ENCODE peak calls at places on chromosomes 4 and X, in six cellular contexts. T is cardiac fibroblast, M is stomach, Q is thoracic aorta, I is astrocyte of the spinal cord, D is GM06990. O is an unnamed sample.
A peak's percentile ranks its signal among the peaks of the same experiment; 100 is the strongest.

GRCh38 chr4:168887809-168888208 is 122.2 kb downstream of the CBR4 start:
- DNase-seq in M (no peak), Q (no peak), I (no peak), T (no peak), D (no peak), O (no peak)

GRCh38 chrX:94057385-94057784 is 383.4 kb downstream of the FAM133A start:
- DNase-seq in I (no peak), T (no peak), D (no peak), Q (no peak), M (no peak), O (no peak)

GRCh38 chr4:78650106-78651021 is 98.8 kb downstream of the ANXA3 start:
- DNase-seq in Q (no peak), T (peak; percentile 90), D (no peak), I (peak; percentile 67), M (no peak), O (no peak)

GRCh38 chr4:2950221-2950989 is 12.8 kb downstream of the NOP14 start:
- DNase-seq in T (no peak), M (no peak), D (no peak), Q (no peak), I (no peak), O (no peak)

GRCh38 chr4:15778742-15779231 is 659 bp downstream of the CD38 start:
- DNase-seq in Q (no peak), I (peak; percentile 33), T (no peak), D (peak; percentile 80), M (no peak), O (no peak)

GRCh38 chr4:113181289-113182007 is 132.0 kb downstream of the ANK2 start:
- DNase-seq in T (no peak), I (no peak), M (no peak), D (no peak), Q (no peak), O (no peak)

GRCh38 chr4:77636902-77637301 is 31.3 kb downstream of the CXCL13 start:
- DNase-seq in I (peak; percentile 94), Q (no peak), T (peak; percentile 94), D (no peak), M (peak; percentile 44), O (no peak)

GRCh38 chr4:96677499-96677898 is 837.6 kb downstream of the PDHA2 start:
- DNase-seq in Q (no peak), M (no peak), D (no peak), T (peak; percentile 39), I (peak; percentile 66), O (no peak)

GRCh38 chrX:50180073-50180940 is 20.5 kb downstream of the AKAP4 start:
- DNase-seq in D (no peak), M (no peak), T (no peak), I (no peak), Q (no peak), O (no peak)

GRCh38 chr4:67152976-67153375 is 392.3 kb downstream of the CENPC start:
- DNase-seq in T (no peak), D (no peak), M (no peak), I (no peak), Q (no peak), O (no peak)

GRCh38 chr4:147975325-147975724 is 243.4 kb downstream of the ARHGAP10 start:
- DNase-seq in I (no peak), T (peak; percentile 78), M (no peak), Q (no peak), D (no peak), O (no peak)

GRCh38 chrX:84339507-84340364 is 151.7 kb upstream of the RPS6KA6 start:
- DNase-seq in Q (no peak), D (peak; percentile 14), I (peak; percentile 22), M (no peak), T (peak; percentile 40), O (no peak)

GRCh38 chrX:47807548-47807947 is 29.2 kb upstream of the ZNF81 start:
- DNase-seq in Q (no peak), M (no peak), I (no peak), T (no peak), D (no peak), O (no peak)

GRCh38 chr4:55409468-55410171 is 13.9 kb downstream of the TMEM165 start:
- DNase-seq in I (peak; percentile 40), T (peak; percentile 92), Q (peak; percentile 9), M (no peak), D (no peak), O (no peak)

GRCh38 chr4:19575959-19576358 is 675.7 kb upstream of the SLIT2 start:
- DNase-seq in Q (no peak), T (peak; percentile 9), D (no peak), M (no peak), I (no peak), O (no peak)

GRCh38 chr4:11397146-11397545 is 31.5 kb downstream of the HS3ST1 start:
- DNase-seq in Q (no peak), T (no peak), I (no peak), D (no peak), M (no peak), O (no peak)

GRCh38 chr4:51884055-51884454 is 41.1 kb downstream of the DCUN1D4 start:
- DNase-seq in D (no peak), Q (no peak), I (no peak), T (peak; percentile 22), M (no peak), O (no peak)

GRCh38 chr4:14022428-14022827 is 394.9 kb upstream of the BOD1L1 start:
- DNase-seq in T (peak; percentile 38), D (no peak), Q (no peak), M (no peak), I (peak; percentile 32), O (no peak)

GRCh38 chr4:2302387-2303119 is 40.6 kb upstream of the MXD4 start:
- DNase-seq in Q (no peak), T (no peak), M (peak; percentile 11), D (no peak), I (no peak), O (no peak)

GRCh38 chrX:34288782-34289181 is 156.7 kb upstream of the FAM47A start:
- DNase-seq in I (peak; percentile 36), M (no peak), D (no peak), T (peak; percentile 2), Q (no peak), O (no peak)

GRCh38 chr4:89868261-89868660 is 26.4 kb upstream of the MMRN1 start:
- DNase-seq in I (no peak), D (no peak), T (no peak), Q (no peak), M (no peak), O (no peak)

GRCh38 chr4:10984815-10985214 is 300.2 kb upstream of the CLNK start:
- DNase-seq in T (no peak), Q (no peak), D (no peak), M (no peak), I (no peak), O (no peak)

GRCh38 chr4:5814421-5814820 is 78.5 kb downstream of the CRMP1 start:
- DNase-seq in I (no peak), T (no peak), Q (no peak), M (no peak), D (no peak), O (no peak)

GRCh38 chrX:107135076-107135964 is 16.7 kb upstream of the RBM41 start:
- DNase-seq in Q (no peak), M (no peak), T (peak; percentile 73), D (no peak), I (peak; percentile 61), O (no peak)

GRCh38 chr4:162891788-162892707 is 274.6 kb downstream of the NAF1 start:
- DNase-seq in D (peak; percentile 73), M (no peak), T (peak; percentile 0), Q (no peak), I (no peak), O (no peak)

GRCh38 chrX:33336783-33337182 is 125.4 kb upstream of the DMD start:
- DNase-seq in T (peak; percentile 53), I (peak; percentile 8), Q (no peak), D (no peak), M (no peak), O (no peak)

GRCh38 chr4:1855334-1856070 is 454 bp downstream of the LETM1 start:
- DNase-seq in M (no peak), I (no peak), D (peak; percentile 56), Q (no peak), T (peak; percentile 14), O (no peak)

GRCh38 chr4:56606385-56606784 is 74.7 kb downstream of the HOPX start:
- DNase-seq in T (no peak), I (no peak), Q (no peak), D (no peak), M (no peak), O (no peak)

GRCh38 chr4:39883645-39884044 is 94.1 kb downstream of the PDS5A start:
- DNase-seq in M (no peak), D (no peak), T (peak; percentile 16), Q (no peak), I (peak; percentile 6), O (no peak)

GRCh38 chr4:8540991-8541390 is 39.2 kb upstream of the GPR78 start:
- DNase-seq in T (no peak), Q (no peak), D (no peak), M (no peak), I (no peak), O (no peak)
- TF ChIP-seq CTCF in T (no peak), Q (no peak), D (no peak), M (no peak), I (no peak), O (no peak)

GRCh38 chrX:68719904-68720614 is 72.6 kb downstream of the STARD8 start:
- DNase-seq in D (no peak), Q (no peak), M (peak; percentile 24), I (no peak), T (peak; percentile 17), O (no peak)
- TF ChIP-seq CTCF in D (peak; percentile 17), Q (no peak), M (no peak), I (peak; percentile 41), T (peak; percentile 24), O (peak; percentile 20)

GRCh38 chr4:23878912-23879732 is 10.7 kb downstream of the PPARGC1A start:
- DNase-seq in M (no peak), T (no peak), D (no peak), Q (no peak), I (peak; percentile 67), O (no peak)

GRCh38 chr4:23881052-23881501 is 8.8 kb downstream of the PPARGC1A start:
- DNase-seq in T (no peak), M (no peak), D (no peak), Q (no peak), I (no peak), O (no peak)

GRCh38 chr4:23882976-23883531 is 6.8 kb downstream of the PPARGC1A start:
- DNase-seq in T (no peak), I (no peak), Q (no peak), D (no peak), M (no peak), O (no peak)

GRCh38 chr4:23884261-23884660 is 5.6 kb downstream of the PPARGC1A start:
- DNase-seq in T (peak; percentile 5), M (no peak), D (no peak), Q (no peak), I (no peak), O (no peak)

GRCh38 chr4:23881674-23882337 is 8.0 kb downstream of the PPARGC1A start:
- DNase-seq in Q (no peak), M (no peak), I (no peak), T (no peak), D (no peak), O (no peak)
- TF ChIP-seq CTCF in Q (no peak), M (no peak), I (no peak), T (no peak), D (no peak), O (no peak)

DNA sequence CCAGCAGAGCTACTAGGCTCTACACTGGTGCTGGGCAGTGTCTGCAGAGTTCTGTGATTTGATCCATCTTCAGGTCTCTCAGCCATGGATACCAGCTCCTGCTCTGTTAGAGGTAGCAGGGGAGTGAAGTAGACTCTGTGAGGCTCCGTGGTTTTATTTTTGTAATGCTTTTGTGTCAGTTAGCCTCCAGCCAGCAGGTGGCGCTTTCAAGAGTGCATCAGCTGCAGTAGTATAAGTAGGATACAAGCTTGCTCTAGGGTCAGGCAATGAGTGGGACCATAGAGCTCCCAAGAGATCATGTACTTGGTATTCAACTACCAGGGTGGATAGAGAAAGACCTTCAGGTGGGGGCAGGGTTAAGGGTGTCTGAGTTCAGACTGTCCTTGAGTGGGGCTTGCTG is 362.5 kb upstream of the TRAM1L1 start:
- DNase-seq in T (no peak), Q (no peak), I (no peak), M (no peak), D (no peak), O (no peak)
- TF ChIP-seq CTCF in T (no peak), Q (no peak), I (peak; percentile 14), M (no peak), D (peak; percentile 54), O (no peak)